ENCODE peak calls at places on chromosomes 13 and 19, in eight cellular contexts. L, N, E, A, Q, K, O and B are unnamed samples.

GRCh38 chr13:30806784-30807183 is 71.4 kb downstream of the ALOX5AP start:
- DNase-seq in L (no peak), N (no peak), E (no peak), A (no peak), Q (no peak), K (no peak), O (no peak), B (no peak)

GRCh38 chr19:34324320-34324719 is 40.7 kb upstream of the GPI start:
- DNase-seq in L (no peak), N (no peak), E (no peak), A (no peak), Q (no peak), K (no peak), O (no peak), B (no peak)

GRCh38 chr19:13057147-13057572 is 45.5 kb downstream of the LYL1 start:
- DNase-seq in L (no peak), N (no peak), E (no peak), A (no peak), Q (no peak), K (no peak), O (no peak), B (no peak)

GRCh38 chr13:60051754-60052153 is 112.0 kb downstream of the DIAPH3 start:
- DNase-seq in L (no peak), N (no peak), E (no peak), A (no peak), Q (no peak), K (no peak), O (no peak), B (no peak)

GRCh38 chr19:16336571-16336970 is 11.9 kb downstream of the KLF2 start:
- DNase-seq in L (no peak), N (no peak), E (no peak), A (no peak), Q (no peak), K (no peak), O (no peak), B (no peak)

GRCh38 chr13:87123987-87124784 is 547.0 kb upstream of the SLITRK5 start:
- DNase-seq in L (no peak), N (peak; percentile 18), E (no peak), A (no peak), Q (peak; percentile 0), K (no peak), O (peak; percentile 15), B (no peak)

GRCh38 chr19:41753936-41754529 is 1.3 kb upstream of the CEACAM6 start:
- DNase-seq in L (no peak), N (peak; percentile 30), E (peak; percentile 23), A (no peak), Q (peak; percentile 76), K (peak; percentile 30), O (peak; percentile 12), B (no peak)

GRCh38 chr13:28494861-28495585 is at the start of gene FLT1:
- DNase-seq in L (peak; percentile 26), N (no peak), E (no peak), A (no peak), Q (peak; percentile 6), K (peak; percentile 87), O (peak; percentile 79), B (no peak)

GRCh38 chr19:4889034-4889825 is 13.5 kb downstream of the ARRDC5 start:
- DNase-seq in L (no peak), N (no peak), E (no peak), A (no peak), Q (no peak), K (no peak), O (no peak), B (no peak)

GRCh38 chr13:98022210-98022609 is 68.7 kb downstream of the IPO5 start:
- DNase-seq in L (no peak), N (peak; percentile 41), E (no peak), A (no peak), Q (no peak), K (no peak), O (no peak), B (no peak)

DNA sequence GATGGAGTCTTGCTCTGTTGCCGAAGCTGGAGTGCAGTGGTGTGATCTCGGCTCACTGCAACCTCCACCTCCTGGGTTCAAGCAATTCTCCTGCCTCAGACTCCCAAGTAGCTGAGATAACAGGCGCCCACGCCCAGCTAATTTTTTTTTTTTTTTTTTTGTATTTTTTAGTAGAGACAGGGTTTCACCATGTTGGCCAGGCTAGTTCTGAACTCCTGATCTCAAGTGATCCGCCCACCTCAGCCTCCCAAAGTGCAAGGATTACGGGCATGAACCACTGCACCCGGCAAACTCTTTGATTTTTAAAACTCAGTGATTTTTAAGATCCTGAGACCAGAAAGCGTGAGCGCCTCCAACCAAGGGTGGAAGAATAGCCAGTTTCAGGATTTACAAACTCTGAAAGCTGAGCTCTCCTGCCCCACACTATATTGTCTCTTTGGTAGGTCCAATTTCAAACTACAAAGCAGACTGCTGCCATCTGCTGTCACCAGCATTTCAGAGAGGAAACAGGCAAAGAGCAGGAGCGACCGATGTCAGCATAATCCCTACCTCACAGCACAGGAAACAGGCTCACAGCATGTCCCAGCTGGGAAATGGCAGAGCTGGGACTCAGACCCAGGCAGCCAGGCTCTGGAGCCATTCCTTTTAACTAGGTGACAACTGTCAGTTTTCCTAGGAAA is 9.2 kb downstream of the NOSIP start:
- DNase-seq in L (no peak), N (no peak), E (no peak), A (no peak), Q (no peak), K (no peak), O (no peak), B (no peak)
- TF ChIP-seq CTCF in L (no peak), N (no peak), E (no peak), A (no peak), Q (no peak), K (no peak), O (no peak), B (no peak)

GRCh38 chr13:47112900-47113299 is 216.0 kb upstream of the HTR2A start:
- DNase-seq in L (no peak), N (no peak), E (no peak), A (no peak), Q (no peak), K (no peak), O (no peak), B (no peak)

GRCh38 chr13:47110833-47111240 is 214.0 kb upstream of the HTR2A start:
- DNase-seq in L (no peak), N (no peak), E (no peak), A (no peak), Q (peak; percentile 46), K (no peak), O (no peak), B (no peak)

GRCh38 chr13:47112205-47112896 is 215.5 kb upstream of the HTR2A start:
- DNase-seq in L (no peak), N (no peak), E (no peak), A (no peak), Q (no peak), K (no peak), O (no peak), B (no peak)

GRCh38 chr13:47111499-47111898 is 214.6 kb upstream of the HTR2A start:
- DNase-seq in L (no peak), N (no peak), E (no peak), A (no peak), Q (no peak), K (no peak), O (no peak), B (no peak)

DNA sequence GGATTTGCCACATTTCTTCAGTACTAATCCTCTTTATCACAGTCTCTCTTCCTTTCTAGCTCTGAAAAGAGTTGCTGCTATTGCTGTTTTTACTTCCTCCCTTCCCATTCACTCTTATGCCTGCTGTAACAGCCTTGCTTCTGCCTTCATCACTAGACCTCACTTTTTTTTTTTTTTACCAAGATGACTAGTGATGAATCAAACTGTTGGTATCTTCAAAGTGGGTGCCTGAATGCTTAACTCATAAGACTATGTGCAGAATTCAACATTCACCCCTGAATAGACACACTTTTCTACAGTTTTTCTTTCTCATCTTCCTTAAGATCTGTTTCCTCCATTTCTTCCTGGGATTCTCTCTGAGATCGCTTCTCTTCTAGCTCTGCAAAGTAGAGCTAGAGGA is 217.2 kb upstream of the HTR2A start:
- DNase-seq in L (no peak), N (no peak), E (no peak), A (no peak), Q (no peak), K (no peak), O (no peak), B (no peak)
- TF ChIP-seq CTCF in L (no peak), N (no peak), E (no peak), A (no peak), Q (no peak), K (no peak), O (no peak), B (no peak)

GRCh38 chr13:108957369-108958012 is 328.1 kb downstream of the MYO16 start:
- DNase-seq in L (no peak), N (no peak), E (no peak), A (no peak), Q (peak; percentile 6), K (no peak), O (no peak), B (no peak)
- TF ChIP-seq CTCF in L (no peak), N (no peak), E (no peak), A (no peak), Q (no peak), K (no peak), O (no peak), B (no peak)

GRCh38 chr19:32976223-32976805 is 4.3 kb downstream of the FAAP24 start:
- DNase-seq in L (peak; percentile 49), N (peak; percentile 43), E (peak; percentile 65), A (no peak), Q (peak; percentile 83), K (peak; percentile 60), O (peak; percentile 69), B (no peak)

GRCh38 chr19:32969549-32969948 is 2.2 kb downstream of the CEP89 start:
- DNase-seq in L (no peak), N (no peak), E (no peak), A (no peak), Q (no peak), K (no peak), O (no peak), B (no peak)

GRCh38 chr19:32966750-32967149 is 5.0 kb downstream of the CEP89 start:
- DNase-seq in L (no peak), N (no peak), E (no peak), A (no peak), Q (no peak), K (no peak), O (no peak), B (no peak)

GRCh38 chr19:32971012-32971595 is 654 bp downstream of the CEP89 start:
- DNase-seq in L (no peak), N (no peak), E (no peak), A (no peak), Q (no peak), K (no peak), O (no peak), B (no peak)

DNA sequence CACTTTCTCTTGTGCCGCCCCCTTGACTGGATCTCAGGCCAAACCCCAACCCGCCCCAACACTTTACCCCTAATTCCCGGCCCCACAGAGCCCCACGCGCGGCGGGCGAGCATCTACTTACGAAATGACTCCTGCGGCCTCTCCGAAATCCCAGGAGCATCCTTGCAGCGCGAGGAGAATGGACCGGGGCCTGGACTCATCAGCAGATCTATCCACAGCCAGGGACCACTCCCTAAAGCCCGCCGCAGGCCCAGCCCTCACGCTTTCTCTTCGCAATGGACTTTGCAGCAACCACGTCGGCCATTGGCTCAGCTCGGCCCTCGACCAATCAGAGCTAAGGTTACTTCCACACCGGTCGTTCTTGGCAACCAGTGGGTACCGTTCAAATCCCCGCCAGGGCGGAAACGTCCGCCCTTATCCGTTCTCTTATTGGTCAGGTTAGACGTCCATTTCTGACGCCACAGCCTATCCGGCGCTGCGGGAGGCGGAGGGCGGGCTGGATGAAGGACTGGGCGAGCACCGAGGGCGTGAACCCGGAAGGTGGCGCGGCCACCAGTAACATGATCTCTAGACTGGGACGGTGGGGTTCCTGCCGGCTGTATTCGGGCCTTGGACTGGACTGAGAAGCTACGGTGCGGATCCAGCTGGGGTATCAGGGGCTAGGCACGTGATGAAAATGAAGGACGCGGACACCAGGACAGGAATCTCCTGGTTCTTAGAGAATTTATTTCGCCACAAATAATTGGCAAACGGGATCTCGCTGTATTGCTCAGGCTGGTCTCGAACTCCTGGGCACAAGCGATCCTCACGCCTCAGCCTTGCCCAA is at the start of the genes CEP89 and FAAP24:
- DNase-seq in L (peak; percentile 99), N (peak; percentile 99), E (peak; percentile 98), A (peak; percentile 100), Q (peak; percentile 99), K (peak; percentile 97), O (peak; percentile 96), B (peak; percentile 99)
- TF ChIP-seq CTCF in L (no peak), N (no peak), E (peak; percentile 61), A (peak; percentile 20), Q (no peak), K (no peak), O (no peak), B (no peak)